ENCODE peak calls at places on chromosomes 5 and 9, in seven cellular contexts. One of them, this sample, is unnamed.

GRCh38 chr9:29969408-29969807 is 2396.1 kb upstream of the C9orf72 start:
- DNase-seq in activated T-cell treated with anti-CD3 and anti-CD28 coated beads, Interleukin-2, amount 50 U/mL, for 24 hours: no peak
- DNase-seq in kidney glomerular epithelial cell: no peak
- DNase-seq in HS-5: no peak
- DNase-seq in D341Med: no peak
- DNase-seq in OCI-LY7: no peak
- DNase-seq in AG09319: no peak
- DNase-seq in this sample: no peak

GRCh38 chr5:131318455-131318854 is 54.6 kb downstream of the CDC42SE2 start:
- DNase-seq in kidney glomerular epithelial cell: no peak
- DNase-seq in D341Med: no peak
- DNase-seq in HS-5: no peak
- DNase-seq in OCI-LY7: no peak
- DNase-seq in AG09319: no peak
- DNase-seq in activated T-cell treated with anti-CD3 and anti-CD28 coated beads, Interleukin-2, amount 50 U/mL, for 24 hours: no peak
- DNase-seq in this sample: no peak

GRCh38 chr5:154368041-154368800 is 77.6 kb upstream of the SAP30L start:
- DNase-seq in OCI-LY7: no peak
- DNase-seq in kidney glomerular epithelial cell: peak
- DNase-seq in HS-5: peak
- DNase-seq in activated T-cell treated with anti-CD3 and anti-CD28 coated beads, Interleukin-2, amount 50 U/mL, for 24 hours: no peak
- DNase-seq in AG09319: peak
- DNase-seq in D341Med: no peak
- DNase-seq in this sample: peak

GRCh38 chr9:132670816-132671371 is 630 bp downstream of the GTF3C4 start:
- DNase-seq in activated T-cell treated with anti-CD3 and anti-CD28 coated beads, Interleukin-2, amount 50 U/mL, for 24 hours: no peak
- DNase-seq in kidney glomerular epithelial cell: no peak
- DNase-seq in AG09319: no peak
- DNase-seq in D341Med: peak
- DNase-seq in OCI-LY7: peak
- DNase-seq in HS-5: no peak
- DNase-seq in this sample: no peak

GRCh38 chr5:133423618-133424282 is 188.6 kb downstream of the FSTL4 start:
- DNase-seq in OCI-LY7: peak
- DNase-seq in AG09319: no peak
- DNase-seq in HS-5: peak
- DNase-seq in kidney glomerular epithelial cell: peak
- DNase-seq in D341Med: peak
- DNase-seq in activated T-cell treated with anti-CD3 and anti-CD28 coated beads, Interleukin-2, amount 50 U/mL, for 24 hours: peak
- DNase-seq in this sample: peak

GRCh38 chr9:14030350-14030823 is 283.6 kb downstream of the NFIB start:
- DNase-seq in D341Med: no peak
- DNase-seq in OCI-LY7: no peak
- DNase-seq in AG09319: no peak
- DNase-seq in kidney glomerular epithelial cell: no peak
- DNase-seq in activated T-cell treated with anti-CD3 and anti-CD28 coated beads, Interleukin-2, amount 50 U/mL, for 24 hours: no peak
- DNase-seq in HS-5: no peak
- DNase-seq in this sample: peak

GRCh38 chr5:148259288-148259687 is 9.3 kb upstream of the SPINK13 start:
- DNase-seq in D341Med: no peak
- DNase-seq in HS-5: no peak
- DNase-seq in AG09319: no peak
- DNase-seq in kidney glomerular epithelial cell: no peak
- DNase-seq in activated T-cell treated with anti-CD3 and anti-CD28 coated beads, Interleukin-2, amount 50 U/mL, for 24 hours: no peak
- DNase-seq in OCI-LY7: no peak
- DNase-seq in this sample: no peak

GRCh38 chr9:33107762-33108161 is 31.3 kb upstream of the SMU1 start:
- DNase-seq in OCI-LY7: no peak
- DNase-seq in activated T-cell treated with anti-CD3 and anti-CD28 coated beads, Interleukin-2, amount 50 U/mL, for 24 hours: no peak
- DNase-seq in AG09319: no peak
- DNase-seq in kidney glomerular epithelial cell: no peak
- DNase-seq in HS-5: no peak
- DNase-seq in D341Med: no peak
- DNase-seq in this sample: no peak

GRCh38 chr9:21831841-21832509 is 29.5 kb downstream of the MTAP start:
- DNase-seq in D341Med: no peak
- DNase-seq in OCI-LY7: peak
- DNase-seq in activated T-cell treated with anti-CD3 and anti-CD28 coated beads, Interleukin-2, amount 50 U/mL, for 24 hours: no peak
- DNase-seq in HS-5: peak
- DNase-seq in kidney glomerular epithelial cell: peak
- DNase-seq in AG09319: peak
- DNase-seq in this sample: no peak

GRCh38 chr9:127293767-127294166 is 29.2 kb downstream of the GARNL3 start:
- DNase-seq in activated T-cell treated with anti-CD3 and anti-CD28 coated beads, Interleukin-2, amount 50 U/mL, for 24 hours: no peak
- DNase-seq in D341Med: no peak
- DNase-seq in AG09319: no peak
- DNase-seq in OCI-LY7: no peak
- DNase-seq in kidney glomerular epithelial cell: no peak
- DNase-seq in HS-5: no peak
- DNase-seq in this sample: no peak